ENCODE peak calls at places on chromosomes 16 and 17, in four cellular contexts. C is sigmoid colon, H is HCT116, D is esophagus squamous epithelium. R is an unnamed sample.

GRCh38 chr17:43674394-43674793 is 12.7 kb upstream of the MEOX1 start:
- DNase-seq in C (no peak), H (no peak), D (no peak), R (no peak)

GRCh38 chr17:8781784-8782575 is 17.2 kb downstream of the MFSD6L start:
- DNase-seq in C (no peak), H (no peak), D (no peak), R (no peak)

GRCh38 chr17:49748791-49749190 is 15.1 kb downstream of the FAM117A start:
- DNase-seq in C (no peak), H (no peak), D (no peak), R (no peak)

GRCh38 chr16:31471875-31472558 is at the start of gene TGFB1I1:
- DNase-seq in C (peak), H (no peak), D (no peak), R (peak)

GRCh38 chr17:68592667-68593330 is 8.4 kb downstream of the FAM20A start:
- DNase-seq in C (no peak), H (no peak), D (no peak), R (no peak)

GRCh38 chr17:35095741-35096140 is 23.9 kb downstream of the RAD51D start:
- DNase-seq in C (no peak), H (no peak), D (no peak), R (no peak)

GRCh38 chr17:1718362-1719165 is 5.9 kb upstream of the WDR81 start:
- DNase-seq in C (no peak), H (no peak), D (no peak), R (no peak)

GRCh38 chr16:56558024-56558747 is 6.7 kb upstream of the MT4 start:
- DNase-seq in C (no peak), H (no peak), D (no peak), R (peak)

GRCh38 chr16:89155184-89155679 is 16.3 kb upstream of the CDH15 start:
- DNase-seq in C (peak), H (no peak), D (no peak), R (no peak)

GRCh38 chr16:31410082-31410481 is 16.9 kb downstream of the ITGAD start:
- DNase-seq in C (no peak), H (no peak), D (no peak), R (no peak)

GRCh38 chr16:70800306-70800705 is 652 bp downstream of the VAC14 start:
- DNase-seq in C (no peak), H (no peak), D (no peak), R (peak)

GRCh38 chr17:50076591-50077235 is 18.4 kb upstream of the PDK2 start:
- DNase-seq in C (no peak), H (no peak), D (no peak), R (no peak)

DNA sequence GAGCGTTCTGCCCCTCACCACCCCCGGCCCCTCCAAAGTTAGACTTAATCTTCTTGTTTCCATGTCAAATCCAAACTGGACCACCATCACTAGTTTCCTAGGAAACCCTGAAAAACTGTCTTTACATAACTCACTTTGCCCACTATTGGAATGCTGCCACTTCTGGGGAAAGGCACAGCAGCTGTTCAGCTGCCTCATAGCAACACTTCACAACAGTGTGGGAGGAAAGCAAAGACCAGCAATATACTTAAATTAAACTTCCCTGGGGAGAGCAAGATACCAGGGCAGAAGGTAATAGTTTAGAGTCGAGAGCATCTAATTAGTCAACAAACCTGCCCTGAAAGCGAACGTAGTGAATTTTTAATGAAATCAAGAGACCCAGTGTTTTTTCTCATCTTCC is 452.3 kb downstream of the KCNJ2 start:
- DNase-seq in C (no peak), H (no peak), D (no peak), R (no peak)
- TF ChIP-seq POLR2A in C (no peak), H (no peak), D (no peak), R (no peak)

GRCh38 chr16:50314665-50315064 is 48.3 kb downstream of the ADCY7 start:
- DNase-seq in C (no peak), H (no peak), D (no peak), R (no peak)

GRCh38 chr16:50316102-50316847 is 49.9 kb downstream of the ADCY7 start:
- DNase-seq in C (no peak), H (no peak), D (no peak), R (no peak)

GRCh38 chr16:50313596-50314483 is 47.5 kb downstream of the ADCY7 start:
- DNase-seq in C (peak), H (no peak), D (no peak), R (no peak)

GRCh38 chr16:50316848-50317630 is 50.7 kb downstream of the ADCY7 start:
- DNase-seq in C (no peak), H (no peak), D (no peak), R (no peak)

GRCh38 chr16:50315346-50315997 is 49.1 kb downstream of the ADCY7 start:
- DNase-seq in C (peak), H (no peak), D (no peak), R (no peak)
- TF ChIP-seq POLR2A in C (no peak), H (no peak), D (no peak), R (no peak)

GRCh38 chr17:21043296-21044232 is 753 bp upstream of the USP22 start:
- DNase-seq in C (peak), H (peak), D (peak), R (peak)

GRCh38 chr17:21041753-21042433 is 918 bp downstream of the USP22 start:
- DNase-seq in C (peak), H (peak), D (peak), R (peak)

GRCh38 chr17:21044971-21045370 is 2.2 kb upstream of the USP22 start:
- DNase-seq in C (no peak), H (no peak), D (no peak), R (no peak)

GRCh38 chr17:21039839-21040575 is 2.8 kb downstream of the USP22 start:
- DNase-seq in C (peak), H (peak), D (no peak), R (peak)

DNA sequence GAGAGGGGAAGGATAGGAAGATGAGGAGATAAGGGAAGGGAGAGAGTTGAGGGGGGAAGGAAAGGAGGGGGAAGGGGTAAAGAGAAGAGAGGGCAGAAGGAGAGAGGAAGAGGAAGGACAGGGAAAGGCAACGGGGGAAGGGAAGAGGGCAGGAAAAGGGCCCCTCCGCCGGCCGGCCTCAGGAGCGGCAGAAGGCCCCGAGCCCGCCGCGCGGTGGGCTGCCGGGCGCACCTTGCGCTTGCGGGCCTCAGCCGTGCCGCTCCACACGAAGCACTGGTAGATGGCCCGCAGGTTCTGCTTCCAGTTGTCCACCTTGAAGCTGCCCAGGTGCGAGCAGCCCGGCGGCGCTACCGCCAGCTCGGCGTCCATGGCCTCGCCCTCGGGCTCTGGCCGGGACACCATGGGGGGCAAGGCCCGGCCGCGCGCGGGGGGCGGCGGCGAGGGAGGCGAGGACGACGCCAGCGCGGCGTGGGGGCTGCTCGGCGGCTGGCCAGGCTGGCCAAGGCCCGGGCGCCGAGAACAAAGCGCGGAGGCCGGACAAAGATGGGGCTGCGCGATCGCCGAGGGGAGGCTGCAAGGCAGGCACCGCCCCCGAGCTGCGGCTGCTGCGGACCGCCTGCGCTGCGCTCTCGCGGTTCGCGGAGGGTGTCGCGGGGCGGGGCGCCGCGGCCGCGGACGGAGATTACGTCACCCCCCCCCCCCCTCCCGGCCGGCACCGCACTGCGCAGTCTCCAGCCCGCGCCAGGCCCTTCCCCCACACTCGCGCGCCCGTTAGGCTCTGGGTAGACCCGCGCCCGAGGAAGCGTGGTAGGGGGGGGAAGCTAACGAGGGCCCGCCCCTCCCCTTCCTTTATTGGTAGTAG is at the start of gene USP22:
- DNase-seq in C (no peak), H (no peak), D (no peak), R (peak)
- TF ChIP-seq POLR2A in C (no peak), H (peak), D (peak), R (peak)

GRCh38 chr16:24634919-24635318 is 94.5 kb upstream of the TNRC6A start:
- DNase-seq in C (no peak), H (no peak), D (no peak), R (no peak)

GRCh38 chr16:24639769-24640168 is 89.7 kb upstream of the TNRC6A start:
- DNase-seq in C (no peak), H (no peak), D (no peak), R (no peak)

DNA sequence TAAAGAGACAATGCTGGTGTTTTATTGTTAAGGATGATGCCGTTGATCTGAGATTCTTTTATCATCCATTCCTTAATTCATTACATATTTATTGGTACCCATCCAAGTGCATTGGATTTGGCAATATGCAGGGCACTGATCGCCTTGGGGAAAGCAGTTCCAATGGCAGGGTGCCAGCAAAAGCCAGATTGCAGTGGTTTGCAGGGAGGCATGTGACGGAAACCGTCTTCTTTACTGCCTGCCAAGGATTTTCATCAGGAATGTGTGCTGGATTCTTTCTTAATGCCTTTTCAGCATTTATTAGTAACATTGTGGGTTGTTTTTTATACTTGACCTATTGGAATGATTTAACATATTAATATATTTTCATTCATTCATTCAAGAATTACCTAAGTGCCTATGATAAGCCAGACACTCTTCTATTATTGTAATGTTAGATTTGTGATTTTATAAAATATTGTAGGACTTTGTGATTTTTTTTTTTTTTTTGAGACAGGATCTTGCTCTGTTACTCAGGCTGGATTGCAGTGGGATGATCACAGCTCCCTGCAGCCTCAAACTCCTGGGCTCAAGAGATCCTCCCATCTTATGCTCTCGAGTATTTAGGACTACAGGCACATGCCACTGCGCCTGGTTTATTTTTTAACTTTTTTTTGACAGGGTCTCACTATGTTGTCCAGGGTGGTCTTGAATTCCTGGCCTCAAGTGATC is 93.4 kb upstream of the TNRC6A start:
- DNase-seq in C (peak), H (no peak), D (no peak), R (peak)
- TF ChIP-seq POLR2A in C (no peak), H (no peak), D (no peak), R (no peak)

DNA sequence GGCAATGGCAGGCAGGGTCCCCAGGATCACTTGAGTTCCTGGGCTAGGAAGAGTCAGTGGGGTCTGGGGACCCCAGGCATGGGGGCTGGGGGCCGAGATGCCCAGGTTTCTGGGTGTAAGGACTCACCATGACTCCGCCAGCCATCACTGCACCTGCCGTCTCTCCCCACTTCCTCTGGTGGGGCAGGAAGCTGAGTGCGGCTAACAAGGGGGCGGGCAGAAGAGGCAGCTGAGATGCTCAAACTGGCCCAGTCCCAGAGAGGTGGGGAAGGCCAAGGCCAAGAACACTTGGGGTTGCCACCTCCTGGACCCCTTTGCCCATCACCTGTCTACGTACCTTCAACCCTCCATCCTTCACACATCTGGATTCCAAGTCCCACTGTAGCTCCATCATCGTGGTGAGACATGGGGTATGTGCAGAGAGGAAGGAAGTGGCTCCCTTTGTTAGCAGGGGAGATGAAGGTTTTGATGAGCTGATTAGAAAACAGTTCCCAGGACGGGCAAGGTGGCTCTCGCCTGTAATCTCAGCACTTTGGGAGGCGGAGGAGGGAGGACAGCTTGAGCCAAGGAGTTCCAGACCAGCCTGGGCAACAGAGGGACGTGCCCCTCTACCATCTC is at the start of gene SEPTIN1:
- DNase-seq in C (no peak), H (no peak), D (no peak), R (no peak)
- TF ChIP-seq POLR2A in C (no peak), H (no peak), D (peak), R (no peak)

GRCh38 chr16:18789850-18790706 is at the start of gene RPS15A:
- DNase-seq in C (peak), H (peak), D (peak), R (peak)
- TF ChIP-seq POLR2A in C (peak), H (peak), D (peak), R (peak)

GRCh38 chr17:76384222-76384986 is at the start of gene SPHK1:
- DNase-seq in C (peak), H (peak), D (no peak), R (peak)
- TF ChIP-seq POLR2A in C (no peak), H (peak), D (peak), R (peak)

DNA sequence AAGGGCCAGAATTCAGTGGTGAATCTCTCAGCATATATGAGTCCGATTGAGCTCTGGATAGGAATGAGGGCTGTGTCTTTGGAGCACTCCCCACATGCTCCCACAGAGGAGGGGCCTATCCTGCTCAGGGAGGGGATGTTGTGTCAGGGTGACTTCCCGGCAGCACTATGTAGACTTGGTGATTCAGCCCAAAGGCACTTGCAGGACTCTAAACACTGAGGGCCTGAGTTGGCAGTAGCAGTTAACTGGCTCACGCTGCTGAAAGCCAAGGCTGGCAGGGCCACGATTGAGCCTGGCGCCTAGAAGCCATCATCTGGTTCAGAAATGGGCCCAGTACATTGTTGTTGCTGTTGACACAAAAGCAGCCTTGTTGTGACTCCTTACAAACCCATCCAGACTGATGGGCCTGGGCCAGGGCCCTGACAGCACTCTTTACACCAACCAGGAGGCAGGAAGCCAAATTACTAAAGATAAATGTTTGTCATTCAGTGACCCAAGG is 31.9 kb downstream of the NMT1 start:
- DNase-seq in C (peak), H (peak), D (no peak), R (peak)
- TF ChIP-seq POLR2A in C (no peak), H (no peak), D (peak), R (peak)

R was measured in H54.